ENCODE peak calls at places on chromosomes 7 and 10, in eight cellular contexts. Y is endothelial cell of umbilical vein, R is H9, D is caudate nucleus, L is psoas muscle, W is GM23248, E is A673, M is sigmoid colon. H is an unnamed sample.

GRCh38 chr7:29193316-29194205 is 1.0 kb upstream of the CHN2 start:
- DNase-seq in Y (no peak), R (peak), D (no peak), L (no peak), W (peak), E (peak), M (no peak), H (no peak)

GRCh38 chr10:73413108-73413527 is 740 bp downstream of the ANXA7 start:
- DNase-seq in Y (no peak), R (peak), D (no peak), L (peak), W (peak), E (no peak), M (peak), H (no peak)

GRCh38 chr7:127949670-127950069 is 81.6 kb downstream of the LRRC4 start:
- DNase-seq in Y (no peak), R (no peak), D (no peak), L (no peak), W (no peak), E (no peak), M (no peak), H (no peak)

GRCh38 chr7:27920281-27920946 is 180.5 kb downstream of the TAX1BP1 start:
- DNase-seq in Y (no peak), R (no peak), D (no peak), L (no peak), W (no peak), E (no peak), M (no peak), H (no peak)

GRCh38 chr10:100025528-100026070 is 15.9 kb upstream of the DNMBP start:
- DNase-seq in Y (no peak), R (no peak), D (no peak), L (peak), W (peak), E (no peak), M (no peak), H (no peak)

GRCh38 chr10:114653926-114654325 is 4.1 kb downstream of the ABLIM1 start:
- DNase-seq in Y (peak), R (no peak), D (no peak), L (no peak), W (no peak), E (no peak), M (no peak), H (no peak)

GRCh38 chr7:110317699-110318265 is 773.1 kb upstream of the LRRN3 start:
- DNase-seq in Y (peak), R (no peak), D (no peak), L (no peak), W (no peak), E (peak), M (no peak), H (no peak)

GRCh38 chr10:31582365-31583052 is 263.5 kb downstream of the ZEB1 start:
- DNase-seq in Y (peak), R (no peak), D (no peak), L (no peak), W (peak), E (no peak), M (peak), H (no peak)

GRCh38 chr10:35903021-35903420 is 260.9 kb upstream of the FZD8 start:
- DNase-seq in Y (no peak), R (no peak), D (no peak), L (no peak), W (no peak), E (no peak), M (no peak), H (no peak)

GRCh38 chr10:95278061-95278988 is 12.5 kb downstream of the PDLIM1 start:
- DNase-seq in Y (no peak), R (no peak), D (no peak), L (peak), W (peak), E (no peak), M (peak), H (no peak)

GRCh38 chr10:109191341-109191740 is 732.0 kb downstream of the XPNPEP1 start:
- DNase-seq in Y (no peak), R (no peak), D (no peak), L (no peak), W (no peak), E (peak), M (no peak), H (no peak)

GRCh38 chr10:42952358-42952757 is 124.5 kb upstream of the RET start:
- DNase-seq in Y (no peak), R (peak), D (no peak), L (peak), W (peak), E (peak), M (peak), H (no peak)

GRCh38 chr10:128049226-128050010 is 76.8 kb downstream of the MKI67 start:
- DNase-seq in Y (no peak), R (no peak), D (no peak), L (no peak), W (no peak), E (no peak), M (peak), H (no peak)

GRCh38 chr7:116340201-116340847 is 130.0 kb downstream of the TES start:
- DNase-seq in Y (peak), R (no peak), D (no peak), L (no peak), W (no peak), E (peak), M (no peak), H (no peak)

GRCh38 chr10:112242769-112243168 is 40.4 kb upstream of the TECTB start:
- DNase-seq in Y (no peak), R (no peak), D (no peak), L (no peak), W (no peak), E (no peak), M (no peak), H (no peak)

GRCh38 chr10:89262331-89263020 is 10.9 kb upstream of the LIPA start:
- DNase-seq in Y (no peak), R (no peak), D (no peak), L (no peak), W (peak), E (no peak), M (no peak), H (no peak)

GRCh38 chr7:136741941-136742340 is 126.5 kb upstream of the CHRM2 start:
- DNase-seq in Y (no peak), R (no peak), D (no peak), L (no peak), W (peak), E (no peak), M (no peak), H (no peak)

GRCh38 chr7:12715372-12716133 is 28.1 kb downstream of the ARL4A start:
- DNase-seq in Y (peak), R (peak), D (no peak), L (peak), W (peak), E (peak), M (peak), H (peak)

GRCh38 chr10:45235823-45236222 is 79.6 kb downstream of the OR13A1 start:
- DNase-seq in Y (peak), R (no peak), D (no peak), L (no peak), W (peak), E (no peak), M (no peak), H (no peak)

GRCh38 chr10:133329401-133330202 is 7.1 kb downstream of the CALY start:
- DNase-seq in Y (peak), R (peak), D (no peak), L (peak), W (peak), E (peak), M (peak), H (peak)

GRCh38 chr10:72245949-72246525 is 27.7 kb upstream of the DDIT4 start:
- DNase-seq in Y (no peak), R (no peak), D (no peak), L (no peak), W (no peak), E (no peak), M (no peak), H (no peak)

GRCh38 chr10:86234553-86235270 is 131.9 kb downstream of the GRID1 start:
- DNase-seq in Y (no peak), R (no peak), D (no peak), L (peak), W (no peak), E (no peak), M (no peak), H (no peak)

GRCh38 chr10:94212876-94213595 is 149.7 kb downstream of the NOC3L start:
- DNase-seq in Y (no peak), R (no peak), D (no peak), L (peak), W (peak), E (no peak), M (peak), H (no peak)

GRCh38 chr10:125013529-125013872 is 71.6 kb downstream of the ZRANB1 start:
- DNase-seq in Y (no peak), R (no peak), D (no peak), L (peak), W (no peak), E (no peak), M (peak), H (no peak)

GRCh38 chr10:87095241-87095945 is 387 bp downstream of the SHLD2 start:
- DNase-seq in Y (peak), R (peak), D (no peak), L (peak), W (peak), E (peak), M (peak), H (no peak)

GRCh38 chr10:132768346-132769248 is 17.4 kb downstream of the NKX6-2 start:
- DNase-seq in Y (no peak), R (no peak), D (no peak), L (no peak), W (no peak), E (no peak), M (no peak), H (no peak)

GRCh38 chr7:144098776-144099175 is 10.6 kb upstream of the OR2A2 start:
- DNase-seq in Y (no peak), R (no peak), D (no peak), L (no peak), W (no peak), E (no peak), M (no peak), H (no peak)

GRCh38 chr7:34269084-34269483 is 363.7 kb downstream of the BMPER start:
- DNase-seq in Y (no peak), R (no peak), D (no peak), L (no peak), W (peak), E (no peak), M (no peak), H (no peak)

GRCh38 chr7:104789780-104790179 is 224.2 kb upstream of the KMT2E start:
- DNase-seq in Y (no peak), R (no peak), D (no peak), L (no peak), W (no peak), E (no peak), M (no peak), H (no peak)

GRCh38 chr10:132616170-132616994 is 78.8 kb downstream of the INPP5A start:
- DNase-seq in Y (no peak), R (no peak), D (no peak), L (no peak), W (no peak), E (no peak), M (no peak), H (no peak)

GRCh38 chr10:113853577-113854018 is 284 bp downstream of the DCLRE1A start:
- DNase-seq in Y (no peak), R (no peak), D (no peak), L (no peak), W (peak), E (no peak), M (no peak), H (no peak)

GRCh38 chr7:100248483-100248882 is 28.7 kb downstream of the PVRIG start:
- DNase-seq in Y (no peak), R (no peak), D (no peak), L (no peak), W (no peak), E (no peak), M (no peak), H (no peak)

GRCh38 chr10:132443605-132443997 is 46.6 kb downstream of the PWWP2B start:
- DNase-seq in Y (no peak), R (no peak), D (no peak), L (no peak), W (peak), E (no peak), M (no peak), H (no peak)

GRCh38 chr7:157396316-157397035 is 59.7 kb downstream of the DNAJB6 start:
- DNase-seq in Y (no peak), R (no peak), D (no peak), L (no peak), W (no peak), E (no peak), M (peak), H (no peak)

GRCh38 chr7:92831716-92832622 is 4.4 kb downstream of the CDK6 start:
- DNase-seq in Y (peak), R (no peak), D (no peak), L (no peak), W (peak), E (no peak), M (no peak), H (no peak)

GRCh38 chr7:101122933-101123702 is 3.8 kb upstream of the SERPINE1 start:
- DNase-seq in Y (no peak), R (no peak), D (no peak), L (no peak), W (no peak), E (no peak), M (no peak), H (no peak)

GRCh38 chr10:61752111-61753011 is 89.6 kb downstream of the CABCOCO1 start:
- DNase-seq in Y (peak), R (no peak), D (no peak), L (no peak), W (peak), E (peak), M (no peak), H (no peak)

DNA sequence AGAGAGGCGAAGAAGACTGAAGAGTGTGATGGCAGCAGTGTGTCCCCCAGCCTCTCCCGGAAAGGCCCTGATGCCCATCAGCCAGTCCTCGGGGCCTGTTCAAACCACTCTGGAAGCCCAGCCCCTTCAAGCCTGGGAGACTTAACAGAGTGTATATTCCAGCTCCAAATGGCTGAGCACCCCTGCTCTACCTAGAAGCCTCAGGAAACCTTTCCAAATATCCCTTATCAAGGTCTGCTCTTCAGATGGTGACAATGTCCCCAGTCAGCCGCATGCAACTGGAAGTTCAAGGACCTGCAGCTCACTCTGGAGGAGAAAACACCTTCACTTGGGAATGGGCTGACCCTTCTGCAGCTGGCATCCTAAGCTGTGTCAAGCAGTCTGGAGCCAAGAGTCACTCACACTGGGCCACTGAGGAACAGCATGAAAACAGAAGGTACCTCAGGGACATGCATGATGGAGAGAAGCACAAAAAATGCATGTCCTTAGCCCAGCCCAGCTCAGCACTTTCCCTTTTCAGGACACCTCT is 10.2 kb downstream of the ANXA11 start:
- DNase-seq in Y (no peak), R (no peak), D (no peak), L (no peak), W (no peak), E (no peak), M (no peak), H (no peak)
- H3K27ac ChIP-seq in Y (no peak), R (no peak), D (no peak), L (peak), W (no peak), E (no peak), M (peak), H (no peak)

DNA sequence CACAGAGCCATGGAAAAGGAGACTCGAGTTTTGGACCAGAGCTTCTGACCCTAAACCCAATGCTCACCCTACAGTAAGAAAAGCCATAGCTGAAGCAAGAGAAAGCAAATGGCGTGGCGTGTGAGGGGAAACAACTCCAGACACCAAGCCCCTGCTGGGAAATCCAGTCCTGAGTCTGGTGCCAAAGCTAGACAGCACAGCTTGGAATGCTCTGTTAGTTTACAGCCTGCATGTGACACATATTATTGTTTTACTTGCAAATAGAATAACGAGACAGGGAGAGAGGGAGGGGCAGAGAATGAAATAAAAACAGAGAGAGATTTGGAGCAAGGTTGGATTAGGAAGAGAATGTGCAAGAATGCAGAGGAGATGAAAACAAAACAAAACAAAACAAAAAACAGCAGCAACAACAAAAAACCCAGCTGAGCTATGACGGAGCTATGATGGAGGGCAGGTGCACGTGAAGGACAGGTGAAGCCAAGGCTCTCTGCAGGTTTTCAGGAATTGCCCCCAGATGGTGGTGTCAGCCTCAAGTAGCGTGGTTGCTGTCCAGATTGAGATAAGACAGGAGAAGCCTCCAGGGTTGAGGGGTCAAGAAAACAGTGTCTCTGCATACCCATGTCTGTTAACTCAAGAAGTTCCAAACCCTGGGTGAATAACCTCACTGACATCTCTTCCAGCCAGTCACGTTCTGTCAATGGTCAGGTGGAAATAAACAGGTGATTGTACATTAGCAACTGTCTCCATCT is 69.8 kb upstream of the LRRC18 start:
- DNase-seq in Y (no peak), R (no peak), D (no peak), L (no peak), W (no peak), E (no peak), M (no peak), H (no peak)
- H3K27ac ChIP-seq in Y (no peak), R (no peak), D (no peak), L (no peak), W (no peak), E (no peak), M (no peak), H (no peak)

GRCh38 chr7:142381727-142382409 is 124.0 kb upstream of the PRSS58 start:
- DNase-seq in Y (no peak), R (no peak), D (no peak), L (no peak), W (no peak), E (no peak), M (no peak), H (no peak)

GRCh38 chr7:142383826-142384507 is 126.1 kb upstream of the PRSS58 start:
- DNase-seq in Y (no peak), R (no peak), D (no peak), L (no peak), W (no peak), E (no peak), M (no peak), H (no peak)

GRCh38 chr7:142389544-142389943 is 131.7 kb upstream of the PRSS58 start:
- DNase-seq in Y (no peak), R (no peak), D (no peak), L (no peak), W (no peak), E (no peak), M (no peak), H (no peak)

GRCh38 chr7:142384508-142384922 is 126.7 kb upstream of the PRSS58 start:
- DNase-seq in Y (no peak), R (no peak), D (no peak), L (peak), W (peak), E (no peak), M (no peak), H (no peak)

DNA sequence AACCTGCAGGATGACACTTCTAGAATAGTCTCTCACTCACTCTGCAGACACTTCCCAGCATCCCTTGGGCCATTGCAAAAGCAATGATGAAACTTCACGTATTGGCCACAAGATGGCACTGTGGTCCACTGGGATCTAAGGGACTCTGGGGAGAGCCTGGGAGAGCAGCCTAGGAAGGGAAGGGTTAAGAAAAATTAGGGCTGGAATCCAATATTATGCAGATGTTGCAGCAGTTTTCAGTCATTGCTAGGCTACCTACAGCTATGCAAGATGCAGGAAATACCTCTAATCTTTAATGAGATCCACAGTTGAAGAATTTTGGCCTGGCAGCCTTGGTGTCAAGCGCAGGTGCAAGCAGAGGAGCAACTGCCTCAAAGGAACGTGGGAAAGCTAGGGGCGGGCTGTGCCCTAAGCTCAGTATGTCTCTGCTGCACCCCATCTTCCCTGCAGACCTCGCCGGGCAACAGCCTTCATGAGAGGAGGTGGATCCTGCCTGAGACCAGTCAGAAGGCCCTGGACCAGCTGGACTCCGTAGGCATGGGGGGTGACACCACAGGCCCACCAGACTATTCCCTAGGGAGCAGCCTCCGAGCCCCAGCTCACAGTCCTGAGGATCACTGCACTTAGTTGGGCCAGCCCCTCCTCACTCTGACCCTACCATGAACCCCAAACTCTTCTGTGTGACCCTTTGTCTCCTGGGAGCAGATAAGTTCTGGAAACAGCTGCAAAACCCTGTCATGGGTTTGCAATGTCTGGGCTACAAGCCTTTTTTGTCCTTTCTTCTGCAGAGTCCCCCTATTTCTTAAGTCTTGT is 127.9 kb upstream of the PRSS58 start:
- DNase-seq in Y (peak), R (peak), D (no peak), L (peak), W (peak), E (peak), M (no peak), H (peak)
- H3K27ac ChIP-seq in Y (no peak), R (no peak), D (no peak), L (no peak), W (peak), E (no peak), M (no peak), H (no peak)

GRCh38 chr7:149873074-149873967 is 448 bp upstream of the ATP6V0E2 start:
- DNase-seq in Y (peak), R (peak), D (peak), L (peak), W (peak), E (peak), M (peak), H (no peak)
- H3K27ac ChIP-seq in Y (peak), R (no peak), D (peak), L (peak), W (peak), E (peak), M (peak), H (no peak)

GRCh38 chr7:113657603-113658002 is 261.2 kb downstream of the PPP1R3A start:
- DNase-seq in Y (no peak), R (no peak), D (no peak), L (no peak), W (no peak), E (no peak), M (no peak), H (no peak)
- H3K27ac ChIP-seq in Y (no peak), R (no peak), D (no peak), L (no peak), W (no peak), E (no peak), M (no peak), H (no peak)

H was measured in iPS DF 6.9.